ENCODE peak calls at places on chromosomes 3 and 15, in six cellular contexts. C is GM13977; N is GM03348; S is hypothalamus; H is activated T-cell treated with anti-CD3 and anti-CD28 coated beads, Interleukin-2, amount 50 U/mL, for 72 hours; E is activated CD4-positive, alpha-beta T cell treated with anti-CD3 and anti-CD28 coated beads, Interleukin-2, amount 50 U/mL, for 1 hour. A is an unnamed sample.
A peak's percentile ranks its signal among the peaks of the same experiment; 100 is the strongest.

GRCh38 chr3:108588616-108589015 is 622 bp downstream of the CIP2A start:
- DNase-seq in S (no peak), C (peak; percentile 5), H (no peak), N (peak; percentile 8), E (no peak), A (no peak)

GRCh38 chr15:78841307-78841706 is 30.0 kb upstream of the ADAMTS7 start:
- DNase-seq in C (peak; percentile 27), E (no peak), N (peak; percentile 35), H (no peak), S (no peak), A (no peak)

GRCh38 chr3:106685751-106686150 is 691.5 kb upstream of the CCDC54 start:
- DNase-seq in S (no peak), N (no peak), E (no peak), C (no peak), H (no peak), A (no peak)

GRCh38 chr15:72916939-72917338 is 133.4 kb upstream of the ADPGK start:
- DNase-seq in C (no peak), E (no peak), S (no peak), H (no peak), N (no peak), A (no peak)

GRCh38 chr3:4828279-4829030 is 150.8 kb upstream of the BHLHE40 start:
- DNase-seq in S (no peak), H (no peak), N (peak; percentile 77), E (no peak), C (no peak), A (no peak)

GRCh38 chr3:3015472-3016089 is 94.6 kb downstream of the IL5RA start:
- DNase-seq in C (peak; percentile 18), H (no peak), N (no peak), E (no peak), S (no peak), A (no peak)

GRCh38 chr3:184361532-184361931 is at the start of the genes CLCN2 and POLR2H:
- DNase-seq in S (no peak), N (peak; percentile 91), E (peak; percentile 20), C (peak; percentile 83), H (peak; percentile 65), A (no peak)

GRCh38 chr3:12445523-12446240 is 38.6 kb upstream of the TSEN2 start:
- DNase-seq in H (no peak), S (no peak), C (no peak), E (no peak), N (no peak), A (no peak)

GRCh38 chr15:90915808-90916440 is 12.8 kb downstream of the MAN2A2 start:
- DNase-seq in N (no peak), E (no peak), C (no peak), S (no peak), H (no peak), A (no peak)

GRCh38 chr15:87579537-87579936 is 677.0 kb downstream of the NTRK3 start:
- DNase-seq in S (no peak), H (no peak), N (no peak), C (no peak), E (no peak), A (no peak)

GRCh38 chr15:25236861-25237155 is 202.0 kb downstream of the UBE3A start:
- DNase-seq in N (no peak), E (no peak), S (no peak), H (no peak), C (no peak), A (no peak)

GRCh38 chr15:78103406-78104118 is 11.2 kb downstream of the SH2D7 start:
- DNase-seq in E (peak; percentile 22), H (peak; percentile 77), N (no peak), S (no peak), C (peak; percentile 90), A (no peak)

GRCh38 chr15:87508086-87508485 is 748.5 kb downstream of the NTRK3 start:
- DNase-seq in E (no peak), S (no peak), H (no peak), C (no peak), N (no peak), A (no peak)

GRCh38 chr15:71725215-71725955 is 85.0 kb upstream of the NR2E3 start:
- DNase-seq in C (no peak), H (no peak), N (peak; percentile 32), E (no peak), S (no peak), A (no peak)

GRCh38 chr15:34582461-34583357 is 742 bp downstream of the GOLGA8B start:
- DNase-seq in E (peak; percentile 26), N (peak; percentile 77), C (peak; percentile 75), S (no peak), H (peak; percentile 51), A (no peak)

GRCh38 chr15:39747326-39747725 is 35.3 kb downstream of the FSIP1 start:
- DNase-seq in H (no peak), E (no peak), N (peak; percentile 36), S (no peak), C (no peak), A (no peak)

GRCh38 chr3:13891492-13892073 is 11.7 kb upstream of the WNT7A start:
- DNase-seq in H (peak; percentile 23), S (no peak), C (peak; percentile 17), N (no peak), E (no peak), A (no peak)

GRCh38 chr15:71532994-71533393 is 277.4 kb upstream of the NR2E3 start:
- DNase-seq in H (no peak), N (peak; percentile 33), S (no peak), E (no peak), C (peak; percentile 9), A (peak; percentile 35)

GRCh38 chr3:14793858-14794234 is 24.9 kb upstream of the FGD5 start:
- DNase-seq in E (no peak), H (no peak), C (no peak), S (no peak), N (no peak), A (no peak)

GRCh38 chr3:156558389-156558788 is 3.5 kb upstream of the SSR3 start:
- DNase-seq in H (no peak), S (no peak), C (no peak), E (no peak), N (no peak), A (no peak)

GRCh38 chr3:134621824-134622223 is 29.0 kb downstream of the KY start:
- DNase-seq in N (no peak), C (no peak), H (no peak), S (no peak), E (no peak), A (no peak)

GRCh38 chr3:193946945-193947344 is 189.0 kb upstream of the HES1 start:
- DNase-seq in N (no peak), C (no peak), H (no peak), E (no peak), S (no peak), A (no peak)

GRCh38 chr3:177522051-177522450 is 324.8 kb upstream of the TBL1XR1 start:
- DNase-seq in N (no peak), E (no peak), C (no peak), H (no peak), S (no peak), A (no peak)

GRCh38 chr15:81642451-81642990 is 268.5 kb upstream of the TMC3 start:
- DNase-seq in N (no peak), H (no peak), E (no peak), S (no peak), C (no peak), A (no peak)

GRCh38 chr3:148723591-148723990 is 25.9 kb downstream of the AGTR1 start:
- DNase-seq in N (peak; percentile 81), C (no peak), E (no peak), H (no peak), S (no peak), A (no peak)

GRCh38 chr3:172853911-172854648 is 103.6 kb downstream of the ECT2 start:
- DNase-seq in S (no peak), H (no peak), E (no peak), N (no peak), C (no peak), A (no peak)

GRCh38 chr15:68078365-68078764 is 24.2 kb downstream of the PIAS1 start:
- DNase-seq in H (no peak), E (no peak), N (no peak), S (no peak), C (no peak), A (no peak)

GRCh38 chr15:72271895-72272212 is 500 bp downstream of the PARP6 start:
- DNase-seq in S (no peak), N (peak; percentile 38), H (no peak), C (no peak), E (peak; percentile 20), A (no peak)

GRCh38 chr15:39367591-39367990 is 213.3 kb upstream of the THBS1 start:
- DNase-seq in C (no peak), S (no peak), H (no peak), N (peak; percentile 31), E (no peak), A (no peak)

GRCh38 chr3:15470804-15471203 is 43.4 kb downstream of the EAF1 start:
- DNase-seq in H (no peak), N (no peak), C (no peak), E (no peak), S (no peak), A (no peak)

GRCh38 chr3:52092891-52093290 is 36.5 kb upstream of the DUSP7 start:
- DNase-seq in H (no peak), E (no peak), S (no peak), N (no peak), C (no peak), A (no peak)

GRCh38 chr15:84905016-84905916 is 20.8 kb downstream of the SLC28A1 start:
- DNase-seq in E (no peak), N (no peak), H (no peak), C (no peak), S (no peak), A (no peak)

GRCh38 chr15:45094358-45094730 is 19.6 kb downstream of the DUOX2 start:
- DNase-seq in E (no peak), S (no peak), H (no peak), N (no peak), C (no peak), A (no peak)

GRCh38 chr15:28919201-28919627 is 33.4 kb downstream of the APBA2 start:
- DNase-seq in S (no peak), N (no peak), C (no peak), E (peak; percentile 26), H (peak; percentile 46), A (no peak)

GRCh38 chr15:28123408-28124023 is 24.4 kb upstream of the OCA2 start:
- DNase-seq in C (peak; percentile 72), E (peak; percentile 38), N (peak; percentile 86), H (peak; percentile 49), S (peak; percentile 22), A (peak; percentile 55)

GRCh38 chr3:50627407-50628051 is 10.6 kb downstream of the MAPKAPK3 start:
- DNase-seq in E (no peak), N (peak; percentile 72), S (no peak), C (no peak), H (no peak), A (no peak)